ENCODE peak calls at places on chromosome 1, in seven cellular contexts. U is aorta; D is CD8-positive, alpha-beta T cell; Q is brain microvascular endothelial cell; N is dorsolateral prefrontal cortex; O is CD8-positive, alpha-beta memory T cell; B is adrenal gland. M is an unnamed sample.

GRCh38 chr1:109933856-109934711 is 23.4 kb downstream of the CSF1 start:
- DNase-seq in U (no peak), D (no peak), Q (peak; percentile 82), N (no peak), O (no peak), B (peak; percentile 55), M (peak; percentile 70)

GRCh38 chr1:15617874-15618684 is 821 bp downstream of the DDI2 start:
- DNase-seq in U (peak; percentile 63), D (no peak), Q (no peak), N (peak; percentile 23), O (peak; percentile 17), B (peak; percentile 49), M (no peak)

GRCh38 chr1:244104309-244105060 is 53.4 kb downstream of the ZBTB18 start:
- DNase-seq in U (no peak), D (no peak), Q (peak; percentile 95), N (no peak), O (no peak), B (no peak), M (peak; percentile 70)

GRCh38 chr1:183205196-183205781 is 19.2 kb downstream of the LAMC2 start:
- DNase-seq in U (no peak), D (no peak), Q (peak; percentile 71), N (no peak), O (no peak), B (peak; percentile 17), M (peak; percentile 95)

GRCh38 chr1:90809093-90809492 is 92.0 kb upstream of the BARHL2 start:
- DNase-seq in U (no peak), D (no peak), Q (no peak), N (no peak), O (no peak), B (no peak), M (no peak)

GRCh38 chr1:230286890-230287269 is 139.3 kb downstream of the PGBD5 start:
- DNase-seq in U (no peak), D (no peak), Q (no peak), N (no peak), O (no peak), B (no peak), M (no peak)

GRCh38 chr1:195721210-195721971 is 886.8 kb downstream of the KCNT2 start:
- DNase-seq in U (no peak), D (no peak), Q (no peak), N (no peak), O (no peak), B (no peak), M (no peak)

GRCh38 chr1:115189814-115190541 is 100.7 kb upstream of the TSPAN2 start:
- DNase-seq in U (no peak), D (no peak), Q (peak; percentile 54), N (no peak), O (no peak), B (no peak), M (peak; percentile 96)

GRCh38 chr1:215114154-215114933 is 31.8 kb downstream of the KCNK2 start:
- DNase-seq in U (no peak), D (no peak), Q (peak; percentile 71), N (no peak), O (no peak), B (no peak), M (peak; percentile 92)

GRCh38 chr1:9009438-9010366 is 16.5 kb downstream of the SLC2A7 start:
- DNase-seq in U (no peak), D (no peak), Q (peak; percentile 37), N (no peak), O (no peak), B (no peak), M (peak; percentile 8)

GRCh38 chr1:11920239-11920903 is 5.9 kb downstream of the KIAA2013 start:
- DNase-seq in U (no peak), D (no peak), Q (no peak), N (peak; percentile 76), O (no peak), B (no peak), M (no peak)

GRCh38 chr1:153932071-153932592 is 9.4 kb upstream of the GATAD2B start:
- DNase-seq in U (no peak), D (no peak), Q (no peak), N (no peak), O (no peak), B (no peak), M (no peak)

GRCh38 chr1:153928776-153929432 is 6.1 kb upstream of the GATAD2B start:
- DNase-seq in U (no peak), D (no peak), Q (no peak), N (no peak), O (no peak), B (no peak), M (no peak)

GRCh38 chr1:153928245-153928644 is 5.5 kb upstream of the GATAD2B start:
- DNase-seq in U (no peak), D (no peak), Q (no peak), N (no peak), O (no peak), B (no peak), M (no peak)

GRCh38 chr1:153929433-153929825 is 6.7 kb upstream of the GATAD2B start:
- DNase-seq in U (no peak), D (no peak), Q (no peak), N (no peak), O (no peak), B (no peak), M (no peak)

DNA sequence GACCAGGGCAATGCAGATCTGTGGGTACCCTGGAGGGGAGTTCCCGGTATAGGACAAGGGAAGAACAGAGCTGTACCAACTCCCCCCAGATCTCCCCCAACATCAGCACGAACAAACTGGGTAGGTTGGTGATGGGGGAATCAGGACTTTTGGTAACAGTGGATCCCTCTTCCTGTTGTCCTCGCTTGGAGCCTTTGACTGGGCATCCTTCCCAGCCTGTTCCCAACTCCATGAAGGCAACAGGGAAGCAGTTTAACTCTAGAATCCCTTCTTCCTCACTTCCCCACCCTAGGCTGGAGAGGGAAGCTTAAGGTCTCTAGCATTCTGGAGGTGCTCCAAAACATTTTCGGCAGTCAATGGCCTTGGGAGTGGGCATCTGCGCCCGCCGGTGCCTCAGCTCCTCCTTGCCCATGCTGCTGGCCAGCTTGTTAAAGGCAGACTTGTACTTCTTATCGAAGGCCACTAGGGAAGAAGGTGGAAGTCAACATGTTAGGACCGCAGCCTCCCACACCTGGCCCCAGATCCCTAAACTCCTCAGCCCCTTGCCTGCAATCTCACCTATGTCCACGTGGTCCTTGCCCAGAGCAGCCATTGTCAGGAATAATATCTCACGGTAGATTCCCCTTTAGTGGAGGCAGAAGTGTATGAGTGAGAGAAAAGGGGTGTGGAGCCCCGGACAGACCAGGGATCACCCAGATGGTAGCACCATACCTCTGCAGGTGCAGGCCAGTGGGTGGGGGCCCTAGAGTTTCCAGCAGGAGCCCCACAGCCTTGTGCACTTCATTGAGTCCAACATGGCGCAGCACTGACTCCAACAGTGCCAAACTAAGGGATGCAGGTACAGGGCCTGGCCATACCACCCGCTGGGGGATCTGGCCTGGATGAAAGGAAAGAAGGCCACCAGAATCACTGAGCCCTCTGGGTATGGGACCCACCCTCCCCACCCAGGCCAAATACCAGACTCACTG is 7.5 kb upstream of the GATAD2B start:
- DNase-seq in U (no peak), D (no peak), Q (no peak), N (no peak), O (no peak), B (no peak), M (no peak)
- H3K4me3 ChIP-seq in U (no peak overlapping the region), D (no peak overlapping the region), Q (no peak overlapping the region), N (no peak overlapping the region), O (no peak overlapping the region), B (no peak overlapping the region), M (no peak overlapping the region)

GRCh38 chr1:10776206-10776905 is 20.1 kb downstream of the CASZ1 start:
- DNase-seq in U (no peak), D (no peak), Q (no peak), N (no peak), O (no peak), B (no peak), M (no peak)
- H3K4me3 ChIP-seq in U (no peak overlapping the region), D (no peak overlapping the region), Q (no peak overlapping the region), N (no peak overlapping the region), O (no peak overlapping the region), B (no peak overlapping the region), M (no peak overlapping the region)

GRCh38 chr1:231694465-231695077 is 68.0 kb downstream of the DISC1 start:
- DNase-seq in U (no peak), D (no peak), Q (no peak), N (peak; percentile 4), O (no peak), B (no peak), M (no peak)
- H3K4me3 ChIP-seq in U (no peak overlapping the region), D (no peak overlapping the region), Q (no peak overlapping the region), N (no peak overlapping the region), O (no peak overlapping the region), B (no peak overlapping the region), M (no peak overlapping the region)

DNA sequence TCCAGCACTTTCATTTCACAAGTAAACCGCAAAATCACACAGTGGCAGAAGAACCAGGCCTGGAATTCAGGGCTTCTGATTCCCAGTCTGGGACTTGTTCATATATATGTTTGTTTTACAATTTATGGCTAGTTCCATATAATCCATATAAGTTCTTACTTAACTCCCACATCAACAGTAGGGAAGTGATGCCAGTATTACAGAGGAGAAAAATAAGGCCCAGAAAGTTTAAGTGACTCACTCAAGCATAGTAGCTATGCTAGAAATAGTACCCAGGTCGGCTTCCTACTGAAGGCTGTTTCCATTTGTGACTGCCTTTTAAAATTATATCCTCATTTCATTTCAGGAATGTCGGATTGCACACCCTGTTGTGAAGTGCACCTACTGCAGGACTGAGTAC is 1.4 kb downstream of the FAM76A start:
- DNase-seq in U (no peak), D (no peak), Q (peak; percentile 18), N (no peak), O (no peak), B (no peak), M (peak; percentile 58)
- H3K4me3 ChIP-seq in U (no peak overlapping the region), D (no peak overlapping the region), Q (peak overlapping the region; percentile 86), N (peak overlapping the region; percentile 76), O (no peak overlapping the region), B (peak overlapping the region; percentile 67), M (peak overlapping the region; percentile 88)

GRCh38 chr1:202844935-202845334 is 34.2 kb downstream of the PCAT6 start:
- DNase-seq in U (no peak), D (no peak), Q (no peak), N (no peak), O (no peak), B (no peak), M (no peak)
- H3K4me3 ChIP-seq in U (no peak overlapping the region), D (no peak overlapping the region), Q (no peak overlapping the region), N (no peak overlapping the region), O (no peak overlapping the region), B (no peak overlapping the region), M (no peak overlapping the region)

GRCh38 chr1:2821373-2821955 is 20.0 kb upstream of the TTC34 start:
- DNase-seq in U (peak; percentile 28), D (no peak), Q (no peak), N (no peak), O (no peak), B (no peak), M (no peak)

GRCh38 chr1:2821970-2822620 is 20.6 kb upstream of the TTC34 start:
- DNase-seq in U (peak; percentile 78), D (peak; percentile 26), Q (no peak), N (peak; percentile 10), O (peak; percentile 13), B (peak; percentile 31), M (no peak)

GRCh38 chr1:2820731-2821372 is 19.4 kb upstream of the TTC34 start:
- DNase-seq in U (peak; percentile 35), D (no peak), Q (no peak), N (no peak), O (no peak), B (no peak), M (no peak)

GRCh38 chr1:2823921-2824660 is 22.6 kb upstream of the TTC34 start:
- DNase-seq in U (peak; percentile 36), D (no peak), Q (no peak), N (no peak), O (no peak), B (no peak), M (no peak)

GRCh38 chr1:2822621-2823145 is 21.2 kb upstream of the TTC34 start:
- DNase-seq in U (peak; percentile 26), D (no peak), Q (no peak), N (no peak), O (no peak), B (no peak), M (no peak)
- H3K4me3 ChIP-seq in U (no peak overlapping the region), D (no peak overlapping the region), Q (no peak overlapping the region), N (no peak overlapping the region), O (no peak overlapping the region), B (no peak overlapping the region), M (no peak overlapping the region)

M was measured in fibroblast of the aortic adventitia.